ENCODE peak calls at places on chromosomes 11 and 22, in seven cellular contexts. N is AG10803, U is body of pancreas, Q is upper lobe of right lung, R is lower leg skin, Y is colonic mucosa, F is PC-3. G is an unnamed sample.

GRCh38 chr11:55701429-55701828 is 39.4 kb downstream of the OR4C6 start:
- DNase-seq in N (no peak), U (no peak), Q (no peak), R (no peak), Y (no peak), F (no peak), G (no peak)

GRCh38 chr11:125091247-125091876 is 20.1 kb downstream of the TMEM218 start:
- DNase-seq in N (peak), U (peak), Q (peak), R (peak), Y (peak), F (peak), G (no peak)

GRCh38 chr22:46135611-46136538 is 14.5 kb upstream of the PPARA start:
- DNase-seq in N (no peak), U (no peak), Q (no peak), R (no peak), Y (no peak), F (no peak), G (no peak)

GRCh38 chr11:114775849-114776621 is 97.7 kb downstream of the NXPE2 start:
- DNase-seq in N (no peak), U (no peak), Q (no peak), R (no peak), Y (no peak), F (no peak), G (no peak)

GRCh38 chr11:110445428-110445827 is 15.7 kb downstream of the FDX1 start:
- DNase-seq in N (no peak), U (no peak), Q (no peak), R (no peak), Y (no peak), F (peak), G (no peak)

GRCh38 chr11:45341379-45341778 is 55.2 kb upstream of the SYT13 start:
- DNase-seq in N (no peak), U (no peak), Q (no peak), R (no peak), Y (no peak), F (no peak), G (no peak)

GRCh38 chr22:37420656-37421467 is 6.4 kb downstream of the ELFN2 start:
- DNase-seq in N (no peak), U (no peak), Q (no peak), R (no peak), Y (no peak), F (no peak), G (peak)

GRCh38 chr22:48700566-48701295 is 1126.9 kb downstream of the BRD1 start:
- DNase-seq in N (no peak), U (no peak), Q (no peak), R (no peak), Y (no peak), F (no peak), G (no peak)

GRCh38 chr11:73566422-73566821 is 31.5 kb downstream of the FAM168A start:
- DNase-seq in N (no peak), U (no peak), Q (no peak), R (no peak), Y (no peak), F (no peak), G (no peak)

GRCh38 chr11:494761-495536 is 12.1 kb downstream of the RNH1 start:
- DNase-seq in N (no peak), U (no peak), Q (peak), R (no peak), Y (no peak), F (no peak), G (no peak)

GRCh38 chr11:47886096-47886495 is 37.9 kb upstream of the NUP160 start:
- DNase-seq in N (peak), U (peak), Q (no peak), R (peak), Y (peak), F (no peak), G (no peak)

GRCh38 chr11:118868659-118869058 is 15.0 kb upstream of the CXCR5 start:
- DNase-seq in N (no peak), U (peak), Q (no peak), R (no peak), Y (no peak), F (no peak), G (no peak)

GRCh38 chr11:61826930-61827572 is 1.0 kb upstream of the FADS2 start:
- DNase-seq in N (no peak), U (no peak), Q (peak), R (no peak), Y (no peak), F (no peak), G (no peak)

GRCh38 chr22:29306830-29307657 is 594 bp downstream of the GAS2L1 start:
- DNase-seq in N (peak), U (peak), Q (peak), R (peak), Y (peak), F (peak), G (no peak)

GRCh38 chr11:67310246-67311050 is 7.1 kb downstream of the SSH3 start:
- DNase-seq in N (no peak), U (no peak), Q (peak), R (peak), Y (no peak), F (no peak), G (no peak)

GRCh38 chr11:67312187-67313021 is 9.1 kb downstream of the SSH3 start:
- DNase-seq in N (no peak), U (no peak), Q (peak), R (peak), Y (peak), F (peak), G (no peak)

GRCh38 chr11:67313125-67313890 is 10.0 kb downstream of the SSH3 start:
- DNase-seq in N (no peak), U (no peak), Q (no peak), R (peak), Y (no peak), F (no peak), G (no peak)

GRCh38 chr11:67311051-67311555 is 7.8 kb downstream of the SSH3 start:
- DNase-seq in N (no peak), U (no peak), Q (peak), R (peak), Y (no peak), F (no peak), G (no peak)

GRCh38 chr11:67311556-67312082 is 8.3 kb downstream of the SSH3 start:
- DNase-seq in N (no peak), U (no peak), Q (peak), R (peak), Y (no peak), F (no peak), G (no peak)
- TF ChIP-seq CTCF in N (no peak), U (no peak), Q (no peak), R (no peak), Y (no peak), F (peak), G (no peak)

DNA sequence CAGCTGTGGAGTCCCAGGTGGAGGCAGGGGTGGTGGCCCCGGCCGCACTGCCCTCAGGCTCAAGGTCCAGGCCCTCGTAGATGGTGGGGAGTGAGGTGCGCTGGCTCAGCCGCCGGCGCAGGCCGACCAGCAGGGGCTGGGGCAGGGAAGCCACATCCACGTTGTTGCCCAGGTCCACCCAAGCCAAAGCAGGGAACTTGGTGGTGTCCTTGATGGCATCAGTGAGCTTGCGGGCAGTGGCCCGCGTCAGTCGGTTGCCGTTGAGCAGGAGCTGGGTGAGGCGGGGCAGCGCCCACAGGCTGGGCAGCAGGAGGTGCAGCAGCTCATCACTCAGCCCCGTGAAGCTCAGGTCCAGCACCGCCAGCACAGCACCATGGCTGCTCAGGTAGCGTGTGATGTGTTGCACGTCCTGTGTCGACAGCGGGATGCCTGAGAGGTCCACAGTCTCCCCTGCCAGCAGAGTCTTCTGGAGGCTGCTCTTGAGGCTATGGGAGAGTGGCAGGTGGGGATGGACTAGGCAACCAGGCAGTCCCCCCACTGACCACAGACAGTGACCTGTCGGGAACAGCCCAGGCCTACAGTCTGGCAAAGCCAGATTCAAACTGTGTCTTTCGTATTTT is 6.8 kb downstream of the LRRC75B start:
- DNase-seq in N (no peak), U (no peak), Q (no peak), R (no peak), Y (no peak), F (no peak), G (no peak)
- TF ChIP-seq CTCF in N (no peak), U (no peak), Q (no peak), R (no peak), Y (no peak), F (no peak), G (no peak)

DNA sequence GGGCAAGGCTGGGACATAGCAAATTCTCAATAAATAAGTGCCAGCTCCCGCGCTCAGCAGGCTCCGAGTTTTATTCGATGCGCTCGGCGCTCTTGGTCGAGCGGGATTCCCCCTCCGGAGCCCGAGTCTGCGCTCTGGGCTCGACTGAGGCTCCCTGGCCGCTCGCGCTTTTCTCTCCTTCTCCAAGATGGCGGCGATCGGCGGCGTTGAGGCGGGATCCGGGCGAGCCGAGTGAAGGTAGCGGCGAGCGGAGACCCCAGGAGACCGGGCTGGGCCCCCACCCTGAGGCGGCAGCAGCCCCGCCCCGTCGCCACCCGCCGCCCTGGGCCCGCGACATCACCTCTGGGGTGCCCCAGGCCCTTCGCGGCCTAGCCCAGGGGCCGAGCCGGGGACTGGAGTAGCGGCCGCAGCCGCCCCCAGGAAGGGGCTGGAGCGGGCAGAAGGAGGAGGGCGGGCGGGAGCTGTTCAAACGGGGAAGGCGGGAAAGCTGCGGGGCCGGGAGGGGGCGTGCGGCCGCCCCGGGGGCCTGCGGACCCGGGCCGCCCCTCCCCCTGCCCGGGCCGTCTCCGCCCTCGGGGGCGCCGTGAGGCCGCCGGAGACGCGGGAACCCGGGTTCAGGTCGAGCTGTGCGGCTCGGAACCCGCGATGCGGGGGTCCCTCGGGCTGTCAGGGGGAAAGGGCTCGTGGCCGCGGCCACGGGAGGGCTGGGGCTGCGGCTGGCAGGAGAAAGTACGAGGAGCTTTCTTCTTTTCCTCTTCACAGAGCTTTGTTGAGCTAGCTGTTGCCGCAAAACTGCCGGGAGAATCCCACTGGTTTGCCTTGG is at the start of gene HMGXB4:
- DNase-seq in N (peak), U (peak), Q (peak), R (peak), Y (peak), F (peak), G (peak)
- TF ChIP-seq CTCF in N (no peak), U (no peak), Q (peak), R (no peak), Y (no peak), F (no peak), G (peak)

GRCh38 chr11:67666676-67667489 is 7.5 kb downstream of the ALDH3B2 start:
- DNase-seq in N (no peak), U (no peak), Q (peak), R (peak), Y (no peak), F (no peak), G (no peak)

GRCh38 chr11:67664213-67664585 is 10.2 kb downstream of the ALDH3B2 start:
- DNase-seq in N (no peak), U (no peak), Q (peak), R (no peak), Y (no peak), F (no peak), G (no peak)

GRCh38 chr11:67664696-67665536 is 9.5 kb downstream of the ALDH3B2 start:
- DNase-seq in N (no peak), U (no peak), Q (peak), R (peak), Y (no peak), F (no peak), G (no peak)

GRCh38 chr11:67666303-67666645 is 8.1 kb downstream of the ALDH3B2 start:
- DNase-seq in N (no peak), U (no peak), Q (no peak), R (peak), Y (no peak), F (no peak), G (no peak)

GRCh38 chr11:67665537-67666302 is 8.7 kb downstream of the ALDH3B2 start:
- DNase-seq in N (no peak), U (peak), Q (peak), R (peak), Y (peak), F (peak), G (no peak)
- TF ChIP-seq CTCF in N (no peak), U (no peak), Q (peak), R (no peak), Y (peak), F (peak), G (no peak)

DNA sequence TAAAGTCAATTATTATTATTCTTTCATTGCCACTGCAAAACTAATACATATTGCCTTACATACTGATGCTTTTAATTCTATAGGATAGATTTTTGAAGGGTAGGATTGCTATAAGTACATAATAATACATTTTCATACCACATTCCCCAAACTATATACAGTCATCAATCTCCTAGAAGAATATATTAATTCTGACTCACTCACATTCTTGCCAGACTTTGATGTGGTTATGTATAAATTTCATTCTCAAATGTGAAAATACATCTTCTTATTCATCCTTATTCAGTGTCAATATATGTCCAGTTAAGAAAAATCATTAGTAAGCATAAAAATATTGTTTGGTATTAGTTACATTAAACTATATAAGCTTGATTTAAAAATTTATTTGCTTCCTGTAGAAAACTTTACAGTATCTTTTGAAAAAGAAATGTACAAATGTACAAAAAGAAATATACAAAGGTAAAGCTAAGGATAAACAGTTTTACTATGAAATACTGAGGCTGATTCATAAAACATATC is 458.8 kb upstream of the CNTN5 start:
- DNase-seq in N (no peak), U (no peak), Q (no peak), R (no peak), Y (no peak), F (peak), G (no peak)
- TF ChIP-seq CTCF in N (no peak), U (no peak), Q (no peak), R (no peak), Y (no peak), F (no peak), G (no peak)

DNA sequence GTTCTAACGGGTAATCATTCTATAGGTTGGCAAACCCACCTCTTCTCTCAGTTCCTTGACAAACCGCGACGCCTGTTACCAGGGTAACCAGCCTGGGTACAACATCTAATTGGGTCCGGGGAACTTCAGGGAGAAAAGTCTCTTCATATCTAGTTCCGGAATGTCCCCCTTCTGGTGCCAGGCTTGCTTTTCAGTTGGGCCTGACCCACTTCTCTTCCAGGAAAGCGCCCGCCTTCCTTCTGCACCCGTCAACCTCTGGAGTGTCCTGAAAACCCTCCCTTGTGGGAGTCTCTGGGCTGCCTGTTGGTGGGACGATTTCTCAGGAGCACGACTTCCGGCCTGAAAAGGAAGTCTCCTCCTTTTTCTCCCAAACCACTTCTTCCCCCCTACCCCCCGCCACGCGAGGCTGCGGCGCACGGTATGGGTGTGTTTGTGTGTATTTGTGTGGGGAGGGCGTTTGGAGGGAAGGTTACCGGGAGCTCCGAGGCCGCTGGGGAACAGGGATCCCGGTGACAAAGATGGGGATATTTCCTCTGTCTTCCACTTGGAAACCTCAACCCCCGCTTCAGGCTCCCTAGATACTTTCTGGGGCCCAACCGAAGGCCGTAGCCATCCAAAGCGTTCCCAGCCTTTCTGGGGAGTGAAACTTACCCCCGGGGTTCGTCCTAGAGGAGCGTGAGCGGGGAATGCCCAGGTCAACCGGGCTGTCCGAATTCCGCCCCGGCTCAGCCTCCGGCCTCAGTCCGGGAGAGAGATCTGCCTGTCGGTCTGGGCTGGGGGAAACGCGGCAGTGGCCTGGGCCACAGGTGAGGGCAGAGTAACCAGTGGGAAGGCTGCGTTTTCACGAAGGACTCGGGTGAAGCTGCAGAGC is at the start of the genes NKAPD1 and PIH1D2:
- DNase-seq in N (peak), U (peak), Q (peak), R (peak), Y (peak), F (peak), G (peak)
- TF ChIP-seq CTCF in N (peak), U (no peak), Q (no peak), R (no peak), Y (no peak), F (no peak), G (no peak)

GRCh38 chr11:68271781-68272608 is at the start of gene C11orf24:
- DNase-seq in N (peak), U (peak), Q (peak), R (peak), Y (peak), F (peak), G (peak)
- TF ChIP-seq CTCF in N (no peak), U (no peak), Q (no peak), R (no peak), Y (no peak), F (no peak), G (no peak)

GRCh38 chr11:99020324-99021225 is at the start of gene CNTN5:
- DNase-seq in N (no peak), U (peak), Q (peak), R (peak), Y (peak), F (peak), G (peak)
- TF ChIP-seq CTCF in N (no peak), U (no peak), Q (no peak), R (no peak), Y (no peak), F (peak), G (no peak)

GRCh38 chr11:12128191-12128841 is 17.9 kb downstream of the MICAL2 start:
- DNase-seq in N (no peak), U (no peak), Q (no peak), R (no peak), Y (no peak), F (peak), G (no peak)

GRCh38 chr11:12125609-12126149 is 15.3 kb downstream of the MICAL2 start:
- DNase-seq in N (no peak), U (peak), Q (peak), R (no peak), Y (no peak), F (peak), G (no peak)

GRCh38 chr11:12129227-12129626 is 18.8 kb downstream of the MICAL2 start:
- DNase-seq in N (no peak), U (no peak), Q (no peak), R (no peak), Y (no peak), F (no peak), G (no peak)

GRCh38 chr11:12126352-12127019 is 16.1 kb downstream of the MICAL2 start:
- DNase-seq in N (peak), U (no peak), Q (peak), R (no peak), Y (no peak), F (peak), G (peak)

DNA sequence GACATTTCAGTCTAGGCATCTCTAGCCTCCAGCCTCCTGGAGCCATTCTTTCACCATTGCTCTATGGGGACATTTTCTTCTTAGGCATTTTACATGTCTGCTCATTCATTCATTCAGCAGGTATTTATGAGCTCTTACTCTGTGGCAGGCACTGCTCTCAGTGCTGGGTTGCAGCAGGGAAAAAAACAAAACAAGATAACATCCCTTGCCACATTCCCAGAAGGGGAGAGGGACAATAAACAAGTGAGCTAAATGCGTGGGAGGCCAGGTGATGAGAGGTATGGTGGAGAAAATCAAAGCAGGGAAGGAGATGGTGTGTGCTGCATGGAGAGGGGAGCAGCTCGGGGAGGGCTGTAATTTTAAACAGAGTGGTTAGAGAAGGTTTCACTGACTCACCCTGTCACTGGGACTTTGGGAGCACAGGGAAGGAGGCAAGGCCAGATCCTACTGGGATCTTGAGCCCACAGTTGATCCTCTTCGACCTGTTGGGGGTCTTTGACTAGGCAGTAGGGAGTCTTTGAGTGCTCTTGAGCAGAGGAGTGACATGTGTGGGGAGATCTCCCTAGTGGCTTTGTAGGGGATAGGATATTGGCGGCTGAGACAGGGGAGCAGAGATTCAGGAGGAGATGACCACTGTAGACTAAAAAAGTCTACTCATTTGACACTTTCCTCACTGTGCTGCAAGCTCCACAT is 17.0 kb downstream of the MICAL2 start:
- DNase-seq in N (no peak), U (no peak), Q (no peak), R (no peak), Y (no peak), F (no peak), G (peak)
- TF ChIP-seq CTCF in N (no peak), U (no peak), Q (no peak), R (no peak), Y (no peak), F (no peak), G (no peak)

G was measured in CD14-positive monocyte.